ENCODE peak calls at places on chromosomes 11 and 22, in four cellular contexts. N, R, W and Y are unnamed samples.

GRCh38 chr11:70210516-70210915 is 7.4 kb downstream of the FADD start:
- DNase-seq in R (no peak), N (no peak), W (no peak), Y (no peak)

GRCh38 chr11:2150206-2150847 is 10.7 kb downstream of the INS start:
- DNase-seq in W (peak; percentile 72), N (no peak), R (no peak), Y (peak; percentile 51)

GRCh38 chr11:43366597-43367121 is 7.9 kb downstream of the TTC17 start:
- DNase-seq in N (peak; percentile 39), W (no peak), R (no peak), Y (no peak)

GRCh38 chr22:22848364-22848866 is 39.2 kb upstream of the IGLL5 start:
- DNase-seq in N (peak; percentile 94), R (no peak), W (peak; percentile 50), Y (peak; percentile 78)

GRCh38 chr11:74278721-74279148 is 32.7 kb downstream of the P4HA3 start:
- DNase-seq in R (no peak), W (no peak), N (no peak), Y (no peak)

GRCh38 chr22:45240810-45241631 is at the start of gene KIAA0930:
- DNase-seq in R (no peak), W (peak; percentile 53), N (peak; percentile 94), Y (peak; percentile 94)

GRCh38 chr11:113162590-113162961 is 151.8 kb upstream of the TTC12 start:
- DNase-seq in W (no peak), R (no peak), N (no peak), Y (peak; percentile 44)

GRCh38 chr11:17720796-17721171 is 1.4 kb downstream of the MYOD1 start:
- DNase-seq in R (no peak), N (no peak), W (no peak), Y (peak; percentile 47)

GRCh38 chr11:43578346-43579170 is 102.0 kb upstream of the HSD17B12 start:
- DNase-seq in N (no peak), R (no peak), W (no peak), Y (no peak)

GRCh38 chr11:119983240-119983732 is 154.6 kb downstream of the TRIM29 start:
- DNase-seq in N (peak; percentile 16), W (no peak), R (no peak), Y (no peak)

GRCh38 chr11:73818838-73819237 is 31.2 kb downstream of the MRPL48 start:
- DNase-seq in R (no peak), N (no peak), W (no peak), Y (no peak)

GRCh38 chr11:61536676-61537270 is 28.2 kb downstream of the LRRC10B start:
- DNase-seq in R (no peak), N (no peak), W (peak; percentile 15), Y (no peak)

GRCh38 chr11:34358258-34358665 is 452 bp upstream of the ABTB2 start:
- DNase-seq in R (no peak), N (peak; percentile 70), W (peak; percentile 75), Y (peak; percentile 67)

GRCh38 chr11:119101367-119101758 is 290 bp downstream of the DPAGT1 start:
- DNase-seq in N (peak; percentile 58), W (peak; percentile 38), R (no peak), Y (no peak)

GRCh38 chr22:42717197-42717967 is 3.3 kb downstream of the A4GALT start:
- DNase-seq in R (no peak), W (no peak), N (no peak), Y (no peak)

GRCh38 chr11:64598797-64599697 is 8.0 kb downstream of the SLC22A12 start:
- DNase-seq in N (peak; percentile 12), R (no peak), W (no peak), Y (no peak)

GRCh38 chr11:118998822-118999221 is 884 bp downstream of the CENATAC start:
- DNase-seq in N (peak; percentile 47), W (peak; percentile 81), R (no peak), Y (no peak)

GRCh38 chr11:128328955-128329551 is 258.3 kb downstream of the ETS1 start:
- DNase-seq in R (no peak), N (no peak), W (no peak), Y (no peak)

GRCh38 chr11:129852125-129852740 is 36.6 kb downstream of the TMEM45B start:
- DNase-seq in N (no peak), W (no peak), R (no peak), Y (no peak)

GRCh38 chr11:65977621-65978390 is 16.3 kb downstream of the SART1 start:
- DNase-seq in R (no peak), N (no peak), W (no peak), Y (no peak)

GRCh38 chr11:2266586-2267305 is 3.6 kb downstream of the ASCL2 start:
- DNase-seq in R (no peak), W (no peak), N (no peak), Y (peak; percentile 3)

GRCh38 chr11:8937659-8938058 is 4.9 kb upstream of the C11orf16 start:
- DNase-seq in R (no peak), W (no peak), N (no peak), Y (no peak)

GRCh38 chr11:129427376-129427775 is 51.7 kb downstream of the BARX2 start:
- DNase-seq in R (no peak), N (no peak), W (peak; percentile 76), Y (no peak)

GRCh38 chr22:44862281-44862680 is 109.9 kb downstream of the ARHGAP8 start:
- DNase-seq in N (no peak), W (no peak), R (no peak), Y (no peak)

GRCh38 chr22:48366591-48366990 is 1461.1 kb downstream of the BRD1 start:
- DNase-seq in N (no peak), R (no peak), W (no peak), Y (no peak)

GRCh38 chr11:121452609-121453150 is at the start of gene SORL1-AS1:
- DNase-seq in R (no peak), N (no peak), W (no peak), Y (no peak)

GRCh38 chr11:72712168-72712721 is 38.0 kb upstream of the PDE2A start:
- DNase-seq in W (no peak), R (no peak), N (no peak), Y (no peak)

GRCh38 chr11:102172127-102172848 is 62.0 kb downstream of the YAP1 start:
- DNase-seq in W (no peak), R (no peak), N (no peak), Y (no peak)
- TF ChIP-seq TARDBP in W (no peak), R (no peak), N (no peak), Y (no peak)

GRCh38 chr22:38335077-38335476 is 17.8 kb upstream of the CSNK1E start:
- DNase-seq in W (no peak), R (no peak), N (no peak), Y (no peak)

GRCh38 chr22:38336699-38337098 is 19.5 kb upstream of the CSNK1E start:
- DNase-seq in N (no peak), R (no peak), W (no peak), Y (no peak)

GRCh38 chr22:38338772-38339379 is 21.6 kb upstream of the CSNK1E start:
- DNase-seq in N (no peak), W (no peak), R (no peak), Y (no peak)
- TF ChIP-seq BHLHE40 in N (no peak), W (no peak), R (no peak), Y (no peak)

GRCh38 chr11:27012254-27012921 is 18.5 kb downstream of the FIBIN start:
- DNase-seq in W (no peak), N (no peak), R (no peak), Y (peak; percentile 16)
- TF ChIP-seq TARDBP in W (no peak), N (no peak), R (no peak), Y (no peak)

GRCh38 chr22:20247010-20247505 is 21.1 kb downstream of the RTN4R start:
- DNase-seq in R (peak; percentile 43), N (peak; percentile 80), W (no peak), Y (no peak)
- TF ChIP-seq BHLHE40 in R (peak; percentile 77), N (peak; percentile 79), W (no peak), Y (no peak)